ENCODE peak calls at places on chromosomes 16 and 17, in five cellular contexts. O, N, Q, L and S are unnamed samples.

GRCh38 chr17:10286324-10286723 is 86.5 kb downstream of the MYH13 start:
- DNase-seq in N (no peak), Q (no peak), L (no peak), O (no peak), S (no peak)

GRCh38 chr16:75099738-75100615 is 16.6 kb downstream of the LDHD start:
- DNase-seq in O (peak; percentile 61), L (no peak), Q (no peak), N (no peak), S (no peak)

GRCh38 chr16:84832488-84833141 is 12.8 kb downstream of the CRISPLD2 start:
- DNase-seq in O (no peak), L (peak; percentile 100), N (peak; percentile 95), Q (no peak), S (peak; percentile 79)

GRCh38 chr16:57720142-57720575 is 15.4 kb upstream of the KATNB1 start:
- DNase-seq in Q (peak; percentile 75), O (peak; percentile 70), N (peak; percentile 3), L (peak; percentile 42), S (no peak)

GRCh38 chr17:64399071-64399766 is 8.6 kb upstream of the PECAM1 start:
- DNase-seq in L (no peak), O (no peak), Q (no peak), N (peak; percentile 35), S (no peak)

GRCh38 chr17:81712468-81713003 is 452 bp downstream of the SLC25A10 start:
- DNase-seq in O (no peak), Q (peak; percentile 63), L (no peak), N (no peak), S (no peak)

GRCh38 chr17:79011451-79012147 is 2.0 kb upstream of the CANT1 start:
- DNase-seq in Q (no peak), N (no peak), O (no peak), L (peak; percentile 91), S (no peak)

GRCh38 chr17:3710951-3711383 is 12.7 kb upstream of the HASPIN start:
- DNase-seq in N (no peak), O (peak; percentile 99), Q (no peak), L (no peak), S (no peak)

GRCh38 chr17:75146597-75146996 is 7.7 kb downstream of the JPT1 start:
- DNase-seq in O (no peak), L (no peak), N (no peak), Q (no peak), S (no peak)

GRCh38 chr17:75138519-75138918 is 7.0 kb upstream of the NT5C start:
- DNase-seq in N (no peak), O (no peak), L (no peak), Q (no peak), S (no peak)

GRCh38 chr17:75147878-75148546 is 6.3 kb downstream of the JPT1 start:
- DNase-seq in O (no peak), L (no peak), Q (no peak), N (no peak), S (no peak)

GRCh38 chr17:75144816-75145511 is 9.3 kb downstream of the JPT1 start:
- DNase-seq in O (no peak), N (no peak), L (no peak), Q (no peak), S (no peak)

GRCh38 chr17:75142236-75142971 is 10.9 kb upstream of the NT5C start:
- DNase-seq in N (no peak), Q (no peak), L (no peak), O (no peak), S (no peak)
- TF ChIP-seq CTCF in N (no peak), Q (no peak), L (no peak), O (no peak), S (no peak)

DNA sequence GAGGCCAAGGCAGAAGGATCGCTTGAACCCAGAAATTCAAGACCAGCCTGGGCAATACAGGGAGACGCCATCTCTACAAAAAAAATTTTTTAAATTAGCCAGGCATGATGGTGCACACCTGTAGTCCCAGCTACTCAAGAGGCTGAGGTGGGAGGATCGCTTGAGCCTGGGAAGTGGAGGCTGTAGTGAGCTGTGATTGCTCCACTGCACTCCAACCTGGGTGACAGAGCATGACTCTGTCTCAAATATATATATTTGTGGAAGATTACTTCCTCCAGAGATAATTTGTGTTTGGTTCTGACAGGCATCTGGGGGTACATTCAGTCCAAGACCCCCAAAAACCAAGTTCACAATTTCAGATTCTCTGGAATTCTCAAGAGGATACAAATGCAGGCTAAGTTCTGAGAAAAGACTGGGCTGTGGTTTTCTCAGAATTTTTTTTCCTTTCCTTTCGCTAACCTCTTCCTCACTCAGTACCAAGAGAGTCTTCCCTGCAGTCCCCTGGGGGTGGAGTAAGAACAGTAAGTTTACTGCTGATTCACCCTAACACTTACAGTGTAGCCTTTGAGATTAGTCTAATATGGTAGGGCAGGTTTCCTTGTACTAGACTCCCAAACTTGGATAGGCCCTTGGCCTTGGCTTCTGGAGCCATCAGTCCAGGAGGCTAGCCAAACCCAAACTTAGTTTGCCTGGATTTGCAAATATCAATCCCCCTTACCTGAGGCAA is 15.1 kb downstream of the GSDMB start:
- DNase-seq in N (no peak), O (no peak), L (no peak), Q (no peak), S (no peak)
- TF ChIP-seq CTCF in N (no peak), O (no peak), L (no peak), Q (no peak), S (no peak)

DNA sequence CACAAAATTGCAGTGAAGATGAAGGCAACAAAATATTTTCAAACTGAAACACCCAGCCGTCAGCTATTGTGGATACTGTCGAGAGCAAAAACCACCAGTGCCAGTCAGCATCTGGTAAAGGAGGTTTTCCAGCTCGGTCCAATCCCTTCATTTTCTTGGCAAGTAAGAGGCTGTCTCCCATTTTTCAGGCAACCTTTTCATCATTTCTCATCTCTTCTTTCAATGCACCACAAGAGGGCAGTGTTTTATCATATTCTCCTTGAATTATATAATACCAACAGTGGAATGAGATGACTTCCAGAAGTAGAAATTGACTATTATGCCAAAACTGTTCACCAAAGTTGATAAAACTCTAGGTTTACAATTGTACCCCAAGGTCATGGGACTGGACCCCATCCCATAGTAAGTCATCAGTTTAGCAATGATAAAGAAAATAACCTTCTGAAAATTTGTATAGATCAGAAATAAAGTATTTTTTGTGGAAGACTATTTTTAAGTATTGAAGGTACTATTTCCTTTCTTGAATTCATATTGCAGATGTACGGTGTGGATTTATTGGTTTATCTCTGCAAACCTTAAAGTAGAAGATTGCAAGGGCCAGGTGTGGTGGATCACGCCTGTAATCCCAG is 16.8 kb downstream of the NQO1 start:
- DNase-seq in N (peak; percentile 56), L (peak; percentile 52), Q (peak; percentile 73), O (peak; percentile 56), S (no peak)
- TF ChIP-seq CTCF in N (peak; percentile 49), L (peak; percentile 47), Q (peak; percentile 78), O (peak; percentile 50), S (peak; percentile 39)

DNA sequence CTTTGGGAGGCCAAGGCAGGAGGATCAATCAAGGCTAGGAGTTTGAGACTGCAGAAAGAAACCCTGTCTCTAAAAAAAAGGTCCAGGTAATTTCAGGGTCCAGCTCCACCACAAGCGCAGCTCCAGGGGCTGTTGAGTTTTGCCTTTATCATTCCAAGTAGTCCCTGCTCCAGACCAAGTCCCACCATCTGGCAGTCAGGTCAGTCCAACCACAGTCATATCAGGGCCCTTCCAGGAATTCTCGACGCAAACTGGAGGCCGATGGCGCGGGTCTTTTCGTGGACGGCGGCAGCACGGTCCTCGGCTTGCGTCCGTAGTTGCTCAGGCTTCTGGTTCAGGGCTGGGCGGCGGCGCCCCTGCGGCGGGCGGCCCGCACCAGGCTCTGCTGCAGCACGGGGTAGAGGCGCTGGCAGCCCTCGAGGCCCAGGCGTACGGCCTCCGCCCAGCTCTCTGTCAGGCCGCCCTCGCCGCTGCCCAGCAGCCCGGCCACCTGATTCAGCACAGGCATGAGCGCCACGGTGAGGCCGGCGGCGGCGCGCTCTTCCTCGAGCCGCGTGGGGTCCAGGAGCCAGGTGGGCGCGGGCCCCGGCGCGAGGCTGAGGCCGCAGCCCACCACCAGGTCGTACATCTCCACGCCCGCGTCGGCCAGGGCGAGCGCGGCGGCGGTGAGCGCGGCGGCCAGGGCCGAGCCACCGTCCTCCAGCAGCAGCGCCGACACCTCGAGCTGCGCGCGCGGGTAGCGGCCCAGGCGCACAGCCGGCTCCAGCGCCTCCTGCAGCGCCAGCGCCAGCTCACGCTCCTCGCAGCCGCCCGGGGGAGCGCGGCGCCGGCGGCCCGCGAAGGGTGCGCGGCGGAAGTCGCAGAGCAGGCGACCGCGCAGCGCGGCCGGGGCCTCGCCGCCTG is 741 bp downstream of the EXOSC6 start:
- DNase-seq in O (peak; percentile 59), N (no peak), Q (peak; percentile 61), L (peak; percentile 39), S (no peak)
- TF ChIP-seq CTCF in O (no peak), N (peak; percentile 2), Q (no peak), L (no peak), S (peak; percentile 1)

GRCh38 chr17:67016039-67016762 is 28.2 kb upstream of the CACNG1 start:
- DNase-seq in O (no peak), L (no peak), Q (no peak), N (no peak), S (no peak)
- TF ChIP-seq CTCF in O (no peak), L (no peak), Q (no peak), N (no peak), S (no peak)

GRCh38 chr17:42467889-42468288 is 9.2 kb downstream of the ATP6V0A1 start:
- DNase-seq in N (no peak), L (no peak), O (no peak), Q (no peak), S (no peak)
- TF ChIP-seq CTCF in N (no peak), L (no peak), O (no peak), Q (no peak), S (no peak)

GRCh38 chr16:29310852-29311314 is 95.6 kb downstream of the NPIPB11 start:
- DNase-seq in O (no peak), Q (no peak), L (no peak), N (no peak), S (no peak)
- TF ChIP-seq CTCF in O (no peak), Q (no peak), L (no peak), N (peak; percentile 28), S (no peak)

GRCh38 chr17:61833536-61834203 is 29.7 kb downstream of the BRIP1 start:
- DNase-seq in N (peak; percentile 5), O (no peak), L (peak; percentile 72), Q (peak; percentile 57), S (peak; percentile 28)
- TF ChIP-seq CTCF in N (no peak), O (no peak), L (no peak), Q (no peak), S (no peak)

GRCh38 chr16:68234188-68235104 is 1.5 kb downstream of the ESRP2 start:
- DNase-seq in L (no peak), N (no peak), Q (no peak), O (no peak), S (no peak)

GRCh38 chr16:68235105-68235881 is 634 bp downstream of the ESRP2 start:
- DNase-seq in O (no peak), Q (no peak), L (no peak), N (no peak), S (no peak)

GRCh38 chr16:68236804-68237242 is 896 bp upstream of the ESRP2 start:
- DNase-seq in L (no peak), O (no peak), N (no peak), Q (no peak), S (no peak)

GRCh38 chr16:68237243-68238028 is 1.5 kb upstream of the ESRP2 start:
- DNase-seq in N (peak; percentile 95), O (peak; percentile 98), Q (peak; percentile 99), L (peak; percentile 97), S (peak; percentile 80)

GRCh38 chr16:68235882-68236803 is at the start of gene ESRP2:
- DNase-seq in N (no peak), L (no peak), O (no peak), Q (no peak), S (no peak)
- TF ChIP-seq CTCF in N (no peak), L (no peak), O (no peak), Q (no peak), S (no peak)